ENCODE peak calls at places on chromosomes 3 and 15, in four cellular contexts. H is endothelial cell, L is NB4, G is cardiac muscle cell. Z is an unnamed sample.

GRCh38 chr3:147758786-147759185 is 349.6 kb downstream of the ZIC1 start:
- DNase-seq in G (no peak), H (no peak), L (no peak), Z (no peak)

GRCh38 chr3:20141841-20142240 is 44.2 kb downstream of the SGO1 start:
- DNase-seq in H (no peak), L (no peak), G (peak), Z (peak)

GRCh38 chr15:101449471-101450425 is 39.8 kb downstream of the PCSK6 start:
- DNase-seq in L (no peak), G (no peak), H (no peak), Z (no peak)

GRCh38 chr3:10518506-10519150 is 13.2 kb upstream of the ATP2B2 start:
- DNase-seq in H (no peak), L (no peak), G (peak), Z (no peak)

GRCh38 chr3:45644063-45644462 is 45.1 kb upstream of the SACM1L start:
- DNase-seq in L (no peak), H (no peak), G (no peak), Z (no peak)

GRCh38 chr3:113783980-113784379 is 37.1 kb downstream of the ATP6V1A start:
- DNase-seq in L (peak), G (no peak), H (peak), Z (no peak)

GRCh38 chr3:30548605-30549004 is 57.8 kb upstream of the TGFBR2 start:
- DNase-seq in G (no peak), H (peak), L (peak), Z (peak)

GRCh38 chr3:82088749-82089148 is 327.3 kb upstream of the GBE1 start:
- DNase-seq in L (peak), H (no peak), G (no peak), Z (no peak)

GRCh38 chr15:28885289-28885629 is 515 bp upstream of the APBA2 start:
- DNase-seq in L (no peak), H (no peak), G (no peak), Z (no peak)

GRCh38 chr3:10408680-10409079 is 87.8 kb upstream of the SEC13 start:
- DNase-seq in G (no peak), L (no peak), H (no peak), Z (no peak)

GRCh38 chr3:184275961-184276910 is at the start of gene ECE2:
- DNase-seq in H (no peak), L (no peak), G (no peak), Z (peak)

GRCh38 chr3:182465301-182466185 is 327.8 kb upstream of the ATP11B start:
- DNase-seq in H (no peak), G (no peak), L (no peak), Z (no peak)

GRCh38 chr15:47394410-47394809 is 322.9 kb upstream of the SEMA6D start:
- DNase-seq in L (no peak), H (no peak), G (no peak), Z (no peak)

DNA sequence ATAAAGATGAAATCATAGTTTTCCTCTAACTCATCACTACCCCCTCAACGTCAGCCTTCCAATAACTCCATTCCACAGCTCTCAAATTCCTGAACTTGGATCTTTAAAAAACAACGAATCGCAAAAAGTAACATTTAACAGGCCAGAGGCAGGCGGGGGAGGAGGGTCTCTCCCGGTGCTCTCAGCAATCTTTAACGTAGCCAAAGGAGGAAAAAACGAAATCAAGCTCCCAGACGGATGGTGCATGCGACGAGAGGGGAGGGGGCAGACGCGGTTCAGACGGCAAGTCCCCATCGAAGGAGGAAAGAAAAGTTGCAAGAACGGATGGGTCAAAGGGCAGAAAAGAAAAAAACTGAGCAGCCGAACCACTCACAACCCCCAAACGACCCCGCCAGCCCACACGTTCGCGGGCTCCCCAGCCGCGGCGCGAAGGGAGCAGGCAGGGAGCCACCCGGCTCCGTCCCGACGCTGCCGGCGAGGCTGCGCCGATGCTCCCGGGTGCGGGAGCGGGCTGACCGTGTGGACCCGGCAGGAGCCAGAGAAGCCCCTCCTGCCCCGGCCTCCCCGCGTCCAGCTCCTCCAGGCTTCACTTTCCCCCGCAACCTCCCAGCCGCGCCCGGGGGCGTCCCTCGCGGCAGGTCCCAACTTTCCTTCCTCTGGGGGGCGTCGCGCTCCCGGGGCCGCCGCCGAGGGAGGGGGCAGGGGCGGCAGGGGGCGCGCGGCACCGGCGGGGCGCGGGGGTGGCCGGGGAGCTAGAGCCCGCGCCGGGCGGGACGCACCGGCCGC is 661 bp downstream of the PEAK1 start:
- DNase-seq in G (peak), L (peak), H (peak), Z (peak)
- TF ChIP-seq CTCF in G (peak), L (peak), H (no peak), Z (no peak)

GRCh38 chr15:50150349-50150748 is 31.3 kb upstream of the ATP8B4 start:
- DNase-seq in L (no peak), G (no peak), H (no peak), Z (no peak)

GRCh38 chr15:50150851-50151250 is 31.1 kb upstream of the SLC27A2 start:
- DNase-seq in G (no peak), H (no peak), L (no peak), Z (no peak)

GRCh38 chr15:50149090-50149489 is 30.1 kb upstream of the ATP8B4 start:
- DNase-seq in G (no peak), L (no peak), H (no peak), Z (no peak)

GRCh38 chr15:50146661-50147060 is 27.6 kb upstream of the ATP8B4 start:
- DNase-seq in G (no peak), H (no peak), L (peak), Z (no peak)

GRCh38 chr15:50148362-50148963 is 29.4 kb upstream of the ATP8B4 start:
- DNase-seq in G (peak), L (peak), H (peak), Z (peak)
- TF ChIP-seq CTCF in G (peak), L (no peak), H (peak), Z (peak)

DNA sequence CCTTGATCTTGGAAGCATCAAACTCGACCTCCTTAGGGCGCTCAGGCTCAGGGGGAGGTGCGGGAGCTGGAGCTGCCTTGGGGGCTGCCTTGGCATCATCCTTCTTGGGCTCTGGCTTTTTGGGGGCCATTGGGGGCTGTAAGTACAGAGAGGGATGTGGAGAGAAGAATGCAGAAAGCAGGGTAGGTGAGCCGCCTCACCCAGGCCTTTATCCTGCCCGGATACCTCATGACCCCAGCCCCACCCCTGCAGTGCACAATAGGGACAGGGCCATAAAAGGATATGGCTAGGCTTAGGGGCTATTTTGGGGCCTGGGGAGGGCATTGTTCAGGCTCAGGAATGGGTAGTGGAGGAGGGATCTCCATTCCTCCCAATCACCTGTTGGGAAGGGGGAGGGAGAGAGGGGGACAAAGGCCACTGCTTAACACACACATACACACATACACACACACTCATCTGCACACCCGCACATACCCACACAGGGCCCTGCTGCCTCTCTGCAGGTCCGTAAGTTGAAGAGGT is at the start of gene MYL3:
- DNase-seq in H (no peak), L (no peak), G (peak), Z (no peak)
- TF ChIP-seq CTCF in H (no peak), L (no peak), G (no peak), Z (no peak)

GRCh38 chr3:106825962-106826605 is 551.2 kb upstream of the CCDC54 start:
- DNase-seq in L (no peak), G (no peak), H (no peak), Z (no peak)
- TF ChIP-seq CTCF in L (no peak), G (no peak), H (no peak), Z (no peak)

DNA sequence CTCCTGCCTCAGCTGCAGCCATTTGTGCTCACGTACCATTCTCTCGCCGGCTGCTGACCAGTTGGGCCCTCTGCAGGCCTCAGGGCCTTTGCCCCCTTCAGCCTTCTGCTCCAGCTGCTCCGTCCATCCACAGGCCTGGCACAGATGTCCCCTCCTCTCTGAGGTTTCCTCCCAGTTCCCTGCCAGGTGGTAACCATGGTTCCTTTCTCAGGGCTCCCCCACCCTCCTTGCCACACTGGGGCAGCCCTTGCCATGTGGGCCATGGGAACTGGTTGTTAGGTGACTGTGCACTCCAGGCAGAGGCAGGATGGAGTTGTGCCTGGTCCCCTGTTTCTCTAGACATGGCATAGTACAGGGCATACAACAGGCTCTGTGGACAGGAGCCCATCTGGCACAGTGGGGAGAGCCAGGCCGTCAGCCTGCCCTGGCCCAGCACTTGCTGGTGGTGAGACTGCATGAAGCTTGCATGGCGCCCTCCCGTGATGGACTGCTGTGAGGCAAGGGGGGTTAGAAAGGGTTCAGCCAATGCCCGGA is 148.9 kb downstream of the DNAJB8 start:
- DNase-seq in H (no peak), L (no peak), G (no peak), Z (no peak)
- TF ChIP-seq CTCF in H (no peak), L (no peak), G (no peak), Z (no peak)

GRCh38 chr3:28922376-28922775 is 358.5 kb upstream of the RBMS3 start:
- DNase-seq in H (no peak), L (no peak), G (no peak), Z (no peak)

GRCh38 chr3:28915711-28916481 is 365.0 kb upstream of the RBMS3 start:
- DNase-seq in H (peak), G (peak), L (peak), Z (peak)

GRCh38 chr3:28912120-28912885 is 368.6 kb upstream of the RBMS3 start:
- DNase-seq in G (no peak), H (no peak), L (no peak), Z (no peak)

GRCh38 chr3:28917895-28918294 is 363.0 kb upstream of the RBMS3 start:
- DNase-seq in H (no peak), L (no peak), G (no peak), Z (no peak)

GRCh38 chr3:28916713-28917499 is 364.0 kb upstream of the RBMS3 start:
- DNase-seq in H (peak), L (peak), G (peak), Z (peak)
- TF ChIP-seq CTCF in H (no peak), L (no peak), G (peak), Z (peak)

GRCh38 chr15:65377105-65377975 is 462 bp downstream of the IGDCC3 start:
- DNase-seq in H (peak), L (peak), G (peak), Z (peak)
- TF ChIP-seq CTCF in H (no peak), L (no peak), G (no peak), Z (no peak)

DNA sequence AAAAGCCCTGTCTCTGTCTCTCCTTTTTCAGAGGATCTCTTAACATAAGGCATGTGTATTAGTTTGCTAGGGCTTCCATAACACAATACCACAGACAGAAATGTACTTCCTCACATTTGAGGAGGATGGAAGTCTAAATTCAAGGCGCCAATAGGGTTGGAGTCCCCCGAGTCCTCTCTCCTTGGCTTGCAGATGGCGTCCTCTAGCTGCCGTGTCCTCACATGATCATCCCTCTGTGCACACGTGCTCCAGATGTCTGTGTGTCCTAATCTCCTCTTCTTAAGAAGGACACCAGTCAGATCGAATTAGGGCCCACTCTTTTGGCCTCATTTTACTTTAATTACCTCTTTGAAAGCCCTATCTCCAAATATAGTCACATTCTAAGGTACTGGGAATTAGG is 23.1 kb upstream of the BFSP2 start:
- DNase-seq in G (no peak), H (no peak), L (peak), Z (no peak)
- TF ChIP-seq CTCF in G (no peak), H (no peak), L (no peak), Z (no peak)

GRCh38 chr15:42385980-42386695 is 26.8 kb downstream of the CAPN3 start:
- DNase-seq in G (no peak), L (no peak), H (peak), Z (no peak)

GRCh38 chr15:42384597-42384996 is 25.3 kb downstream of the CAPN3 start:
- DNase-seq in L (peak), G (no peak), H (no peak), Z (no peak)

GRCh38 chr15:42387603-42388002 is 28.3 kb downstream of the CAPN3 start:
- DNase-seq in H (no peak), L (no peak), G (no peak), Z (no peak)

GRCh38 chr15:42385206-42385979 is 26.1 kb downstream of the CAPN3 start:
- DNase-seq in H (peak), L (peak), G (peak), Z (peak)
- TF ChIP-seq CTCF in H (peak), L (peak), G (peak), Z (peak)

GRCh38 chr3:126567696-126568438 is 9.1 kb upstream of the C3orf22 start:
- DNase-seq in L (no peak), G (no peak), H (no peak), Z (no peak)
- TF ChIP-seq CTCF in L (no peak), G (no peak), H (no peak), Z (no peak)

Z was measured in nephron progenitor cell.